ENCODE peak calls at places on chromosomes 13 and 19, in six cellular contexts. C is mucosa of descending colon, Z is brain microvascular endothelial cell, X is suprapubic skin, K is H7, V is fibroblast of pulmonary artery. M is an unnamed sample.

GRCh38 chr19:51271015-51271600 is 20.2 kb downstream of the SIGLECL1 start:
- DNase-seq in X (no peak), C (no peak), K (peak), Z (no peak), V (no peak), M (no peak)

GRCh38 chr19:18294467-18294864 is 13.0 kb upstream of the JUND start:
- DNase-seq in X (peak), Z (no peak), V (no peak), C (peak), K (peak), M (peak)

GRCh38 chr13:98584668-98585397 is 7.9 kb upstream of the STK24 start:
- DNase-seq in Z (no peak), C (no peak), K (no peak), X (no peak), V (no peak), M (no peak)

GRCh38 chr13:99053636-99054233 is 75.9 kb upstream of the DOCK9 start:
- DNase-seq in Z (no peak), X (no peak), V (no peak), C (no peak), K (peak), M (no peak)

GRCh38 chr19:8641908-8642547 is 11.6 kb downstream of the NFILZ start:
- DNase-seq in Z (peak), C (peak), K (peak), V (peak), X (no peak), M (no peak)

GRCh38 chr19:52307275-52307674 is 10.3 kb downstream of the ZNF480 start:
- DNase-seq in K (no peak), C (peak), V (peak), Z (peak), X (no peak), M (no peak)

GRCh38 chr13:40878321-40878720 is 88.9 kb downstream of the SLC25A15 start:
- DNase-seq in Z (peak), C (no peak), K (no peak), V (no peak), X (no peak), M (no peak)

GRCh38 chr13:101785858-101786257 is 333.4 kb downstream of the ITGBL1 start:
- DNase-seq in K (peak), V (peak), X (no peak), Z (peak), C (no peak), M (no peak)

GRCh38 chr19:888615-889385 is 4.2 kb downstream of the MED16 start:
- DNase-seq in X (no peak), V (no peak), Z (no peak), K (no peak), C (no peak), M (no peak)

GRCh38 chr19:49387936-49388372 is at the start of gene KASH5:
- DNase-seq in K (peak), Z (no peak), V (peak), X (no peak), C (peak), M (peak)

GRCh38 chr13:27043013-27043412 is 128.6 kb downstream of the USP12 start:
- DNase-seq in V (peak), K (peak), C (peak), X (no peak), Z (peak), M (no peak)

GRCh38 chr13:31947105-31947504 is 84.5 kb upstream of the FRY start:
- DNase-seq in K (peak), Z (no peak), X (no peak), C (no peak), V (no peak), M (no peak)

GRCh38 chr13:60328073-60328472 is 68.9 kb upstream of the TDRD3 start:
- DNase-seq in Z (no peak), C (no peak), X (no peak), V (no peak), K (no peak), M (no peak)
- H3K4me3 ChIP-seq in Z (no peak), C (no peak), X (no peak), V (no peak), K (no peak), M (no peak)

DNA sequence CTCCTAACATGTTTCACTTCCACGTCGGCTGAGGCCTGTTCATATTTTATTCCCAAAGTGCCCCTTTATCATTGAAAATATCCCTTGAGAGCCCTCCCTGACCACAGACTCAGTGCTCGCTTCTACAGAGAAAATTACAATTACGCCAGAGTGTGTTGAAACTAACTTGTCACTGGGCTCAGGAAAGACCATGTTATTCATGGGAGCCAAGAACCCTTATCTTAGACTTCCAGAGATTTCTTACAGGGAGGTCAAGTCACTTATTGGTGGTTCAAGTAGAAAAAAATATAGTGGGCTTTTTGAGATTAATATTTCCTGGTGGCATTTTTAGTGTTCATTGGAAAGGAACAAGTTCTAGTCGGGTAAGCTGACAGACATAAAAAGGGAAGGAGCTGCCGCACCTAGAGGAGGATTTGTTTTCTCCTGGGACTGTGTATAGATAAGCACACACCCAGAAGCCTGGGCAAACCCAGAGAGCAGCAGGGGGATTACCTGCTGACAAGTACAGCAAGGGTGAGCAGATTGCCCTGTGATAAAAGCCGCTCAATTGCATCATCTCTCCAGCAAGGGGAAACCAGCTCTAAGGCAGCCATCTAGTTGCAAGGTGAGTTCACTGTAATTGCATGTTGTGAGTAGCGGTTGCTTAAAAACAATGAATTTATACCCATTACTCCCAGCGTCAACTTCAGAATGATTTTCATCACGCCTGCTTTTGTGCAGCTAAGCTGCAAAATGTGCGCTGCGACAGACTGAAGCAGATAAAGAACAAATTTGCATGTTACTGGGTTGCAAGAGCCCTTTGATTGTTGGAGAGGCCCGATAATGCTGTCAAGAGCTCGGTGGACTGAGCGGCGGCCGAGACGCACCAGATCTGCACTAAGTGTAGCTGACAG is 46.2 kb downstream of the DCT start:
- DNase-seq in C (peak), V (peak), X (no peak), Z (no peak), K (peak), M (no peak)
- H3K4me3 ChIP-seq in C (no peak), V (no peak), X (no peak), Z (no peak), K (no peak), M (no peak)

DNA sequence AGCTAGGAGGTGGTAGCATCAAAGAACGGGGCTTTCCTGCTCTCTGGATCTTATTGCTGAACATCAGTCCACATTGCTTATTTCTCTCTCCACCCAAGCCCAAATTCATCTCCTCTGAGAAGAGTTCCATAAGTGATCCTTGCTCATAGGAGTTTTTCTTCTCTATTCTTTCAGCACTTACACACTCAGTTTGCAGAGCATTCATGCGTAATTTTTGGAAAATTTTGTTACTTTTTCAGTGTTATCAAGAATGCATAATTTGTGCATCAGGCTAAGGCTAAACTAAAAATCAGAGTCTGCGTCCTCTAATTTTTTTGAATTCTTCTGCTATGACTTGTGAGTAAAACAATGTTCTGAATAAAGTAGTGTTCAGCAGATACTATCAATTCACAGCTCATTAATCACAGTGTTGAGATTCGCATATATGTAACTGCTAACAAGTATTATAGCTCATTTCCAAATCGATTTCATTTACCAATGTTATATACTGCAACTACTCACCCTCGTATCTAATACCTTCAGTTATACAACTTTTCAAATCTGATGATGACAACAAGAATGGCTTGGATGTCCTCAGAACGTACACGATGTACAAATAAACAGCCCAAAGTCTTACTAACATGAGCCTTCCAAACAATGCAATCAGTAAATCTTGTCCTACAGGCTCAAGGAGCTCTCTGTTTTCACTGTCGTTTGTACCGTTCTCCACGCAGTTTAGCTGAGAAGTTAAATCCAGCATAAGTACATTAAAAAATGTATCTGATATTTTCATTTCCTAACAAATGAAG is 36.3 kb upstream of the STARD13 start:
- DNase-seq in C (no peak), V (peak), K (no peak), X (no peak), Z (no peak), M (no peak)
- H3K4me3 ChIP-seq in C (no peak), V (peak), K (no peak), X (no peak), Z (peak), M (no peak)

DNA sequence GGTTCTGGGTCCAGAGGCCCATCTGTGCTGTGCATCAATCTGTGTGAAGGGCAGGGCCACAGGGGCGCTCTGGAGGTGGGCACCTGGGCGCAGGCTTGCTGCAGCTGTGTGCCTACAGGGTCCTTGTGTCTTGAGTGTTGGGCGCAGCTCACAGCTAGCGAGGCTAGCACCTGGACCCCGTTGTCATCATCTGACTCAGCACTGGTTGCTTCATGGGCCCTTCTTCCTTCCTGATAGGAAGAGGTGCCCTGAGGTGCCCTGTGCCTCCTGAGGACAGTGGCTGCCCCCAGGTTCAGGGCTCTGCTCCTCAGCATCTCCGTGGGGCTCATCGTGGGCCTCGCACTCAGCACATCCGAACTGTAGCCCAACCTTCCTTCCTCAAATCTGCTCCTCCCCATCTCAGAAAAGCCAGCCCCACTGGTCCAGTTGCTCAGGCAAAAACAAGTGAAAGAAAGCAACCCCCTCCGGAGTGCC is 54.8 kb downstream of the GATAD2A start:
- DNase-seq in Z (no peak), K (no peak), C (no peak), X (no peak), V (no peak), M (no peak)
- H3K4me3 ChIP-seq in Z (no peak), K (no peak), C (no peak), X (peak), V (no peak), M (no peak)

GRCh38 chr19:53870485-53870844 is 2.8 kb downstream of the MYADM start:
- DNase-seq in K (peak), V (no peak), Z (no peak), C (peak), X (peak), M (no peak)
- H3K4me3 ChIP-seq in K (no peak), V (peak), Z (peak), C (no peak), X (peak), M (no peak)

GRCh38 chr13:64054306-64054705 is 2638.7 kb upstream of the PCDH20 start:
- DNase-seq in V (peak), C (no peak), K (no peak), Z (no peak), X (no peak), M (no peak)
- H3K4me3 ChIP-seq in V (no peak), C (no peak), K (no peak), Z (no peak), X (no peak), M (no peak)

DNA sequence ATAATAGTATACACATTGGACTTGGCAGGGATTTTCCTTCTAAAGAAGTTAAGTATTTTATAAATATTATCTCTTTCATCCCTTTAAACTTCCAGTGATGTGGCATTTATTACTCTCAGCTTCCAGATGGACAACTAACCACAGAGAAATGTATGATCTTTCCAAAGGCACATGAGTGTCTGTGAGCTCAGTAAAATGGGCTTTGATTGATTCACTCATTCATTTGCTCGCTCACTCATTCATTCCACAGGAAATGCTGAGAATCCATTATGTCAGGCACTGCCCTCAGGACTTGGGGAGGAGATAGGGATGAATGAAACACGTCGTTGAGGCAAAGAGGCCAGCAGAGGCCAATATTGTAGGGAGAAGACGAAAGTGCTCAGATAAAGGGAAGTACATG is 359.4 kb downstream of the EFNB2 start:
- DNase-seq in C (no peak), X (no peak), K (no peak), Z (no peak), V (peak), M (no peak)
- H3K4me3 ChIP-seq in C (no peak), X (no peak), K (no peak), Z (no peak), V (no peak), M (no peak)

GRCh38 chr19:34260771-34261173 is 6.4 kb downstream of the GARRE1 start:
- DNase-seq in X (peak), V (peak), K (no peak), Z (peak), C (no peak), M (no peak)
- H3K4me3 ChIP-seq in X (no peak), V (no peak), K (no peak), Z (peak), C (no peak), M (no peak)

M was measured in Peyer's patch.